ENCODE peak calls at places on chromosomes 13 and 19, in four cellular contexts. H, C, P and A are unnamed samples.

GRCh38 chr13:111612918-111613317 is 292.5 kb downstream of the TEX29 start:
- DNase-seq in P (no peak), C (no peak), H (no peak), A (no peak)

GRCh38 chr19:12665646-12666304 is 767 bp downstream of the MAN2B1 start:
- DNase-seq in H (no peak), P (no peak), C (no peak), A (peak; percentile 60)

GRCh38 chr13:25177012-25177411 is 4.9 kb upstream of the AMER2 start:
- DNase-seq in H (no peak), C (no peak), P (no peak), A (no peak)

GRCh38 chr19:38015771-38016170 is 108.8 kb downstream of the SIPA1L3 start:
- DNase-seq in C (no peak), P (no peak), H (no peak), A (no peak)

GRCh38 chr13:48505597-48506091 is 27.2 kb downstream of the RCBTB2 start:
- DNase-seq in P (no peak), H (no peak), C (peak; percentile 51), A (peak; percentile 68)

GRCh38 chr13:113905018-113905417 is 41.1 kb upstream of the GAS6 start:
- DNase-seq in H (no peak), P (no peak), C (no peak), A (no peak)

GRCh38 chr19:47381653-47382279 is 32.7 kb downstream of the DHX34 start:
- DNase-seq in H (no peak), C (no peak), P (no peak), A (peak; percentile 34)

GRCh38 chr13:99418663-99419140 is 82.6 kb upstream of the TM9SF2 start:
- DNase-seq in H (no peak), C (no peak), P (no peak), A (peak; percentile 17)

GRCh38 chr13:23618341-23618740 is 48.1 kb downstream of the TNFRSF19 start:
- DNase-seq in H (peak; percentile 89), C (peak; percentile 96), P (no peak), A (no peak)

GRCh38 chr19:29524201-29524911 is 1.4 kb upstream of the VSTM2B start:
- DNase-seq in C (peak; percentile 1), H (no peak), P (peak; percentile 74), A (no peak)

GRCh38 chr19:31444931-31445330 is 95.7 kb upstream of the TSHZ3 start:
- DNase-seq in C (no peak), P (no peak), H (no peak), A (no peak)

GRCh38 chr13:92365904-92366303 is 860.7 kb upstream of the GPC6 start:
- DNase-seq in H (no peak), P (no peak), C (no peak), A (no peak)

GRCh38 chr13:114128624-114129522 is 3.5 kb downstream of the RASA3 start:
- DNase-seq in P (no peak), C (no peak), H (no peak), A (peak; percentile 96)

GRCh38 chr13:99468971-99469545 is 32.2 kb upstream of the TM9SF2 start:
- DNase-seq in P (peak; percentile 39), C (no peak), H (no peak), A (no peak)

GRCh38 chr13:113526466-113527220 is 36.1 kb upstream of the DCUN1D2 start:
- DNase-seq in C (no peak), H (no peak), P (no peak), A (no peak)

GRCh38 chr19:1016647-1017114 is 4.2 kb downstream of the TMEM259 start:
- DNase-seq in C (peak; percentile 71), P (no peak), H (no peak), A (no peak)

GRCh38 chr13:100833427-100833826 is 158.8 kb upstream of the TMTC4 start:
- DNase-seq in P (no peak), C (no peak), H (no peak), A (no peak)

GRCh38 chr13:113996912-113997745 is 23.3 kb upstream of the C13orf46 start:
- DNase-seq in C (no peak), P (no peak), H (no peak), A (no peak)

GRCh38 chr13:99281811-99282263 is 23.7 kb upstream of the GPR18 start:
- DNase-seq in C (no peak), H (no peak), P (no peak), A (peak; percentile 73)

GRCh38 chr19:35540356-35540927 is 5.0 kb upstream of the TMEM147 start:
- DNase-seq in H (no peak), C (no peak), P (no peak), A (no peak)

GRCh38 chr13:33483471-33483870 is 197.9 kb upstream of the STARD13 start:
- DNase-seq in P (no peak), H (no peak), C (peak; percentile 85), A (no peak)

GRCh38 chr13:111371720-111372119 is 51.3 kb downstream of the TEX29 start:
- DNase-seq in P (no peak), C (no peak), H (no peak), A (no peak)

GRCh38 chr19:47781590-47782318 is 3.3 kb downstream of the SELENOW start:
- DNase-seq in P (no peak), C (no peak), H (no peak), A (no peak)

GRCh38 chr13:102443234-102443633 is 41.4 kb upstream of the FGF14 start:
- DNase-seq in H (no peak), C (no peak), P (no peak), A (no peak)

GRCh38 chr19:43760941-43761340 is 6.2 kb upstream of the SMG9 start:
- DNase-seq in P (no peak), C (no peak), H (no peak), A (no peak)

GRCh38 chr19:46297700-46298476 is 1.0 kb downstream of the HIF3A start:
- DNase-seq in C (no peak), H (no peak), P (peak; percentile 26), A (no peak)

GRCh38 chr19:3252650-3253049 is 28.2 kb downstream of the CELF5 start:
- DNase-seq in H (no peak), P (no peak), C (no peak), A (no peak)

GRCh38 chr19:55344444-55344843 is 4.8 kb downstream of the KMT5C start:
- DNase-seq in H (no peak), C (peak; percentile 81), P (no peak), A (no peak)

GRCh38 chr19:3760871-3761361 is 576 bp downstream of the APBA3 start:
- DNase-seq in P (no peak), C (no peak), H (no peak), A (peak; percentile 32)

GRCh38 chr13:85798999-85799646 is at the start of gene SLITRK6:
- DNase-seq in H (peak; percentile 62), C (peak; percentile 94), P (peak; percentile 74), A (no peak)

GRCh38 chr19:54188224-54188871 is 1.0 kb downstream of the MBOAT7 start:
- DNase-seq in C (peak; percentile 53), P (peak; percentile 53), H (no peak), A (peak; percentile 76)

GRCh38 chr13:89650226-89650625 is 1697.3 kb upstream of the MIR17HG start:
- DNase-seq in H (no peak), C (no peak), P (no peak), A (no peak)

GRCh38 chr19:29645911-29646310 is 19.4 kb upstream of the PLEKHF1 start:
- DNase-seq in H (no peak), P (no peak), C (peak; percentile 72), A (no peak)

GRCh38 chr13:29624997-29625396 is 29.5 kb upstream of the SLC7A1 start:
- DNase-seq in C (no peak), P (no peak), H (no peak), A (no peak)

GRCh38 chr13:80481589-80481988 is 140.7 kb upstream of the SPRY2 start:
- DNase-seq in P (no peak), H (no peak), C (peak; percentile 1), A (no peak)

GRCh38 chr19:48836089-48837017 is at the start of gene HSD17B14:
- DNase-seq in C (no peak), P (peak; percentile 91), H (no peak), A (peak; percentile 37)
- TF ChIP-seq CTCF in C (no peak), P (no peak), H (no peak), A (no peak)

DNA sequence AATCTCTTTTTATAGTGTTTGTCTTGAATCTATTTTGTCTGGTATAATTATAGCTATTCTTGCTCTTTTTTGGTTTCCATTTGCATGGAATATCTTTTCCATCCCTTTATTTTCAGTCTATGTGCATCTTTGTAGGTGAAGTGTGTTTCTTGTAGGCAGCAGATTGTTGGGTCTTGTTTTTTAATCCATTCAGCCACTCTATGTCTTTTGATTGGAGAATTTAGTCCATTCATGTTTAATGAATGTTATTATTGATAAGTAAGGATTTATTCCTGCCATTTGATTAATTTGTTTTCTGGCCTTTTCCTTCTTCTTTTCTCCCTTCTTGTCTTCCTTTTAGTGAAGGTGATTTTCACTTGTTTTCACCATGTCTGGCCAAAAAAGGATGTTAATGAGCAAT is 11.7 kb upstream of the ZDHHC20 start:
- DNase-seq in H (no peak), C (no peak), P (no peak), A (no peak)
- TF ChIP-seq CTCF in H (no peak), C (no peak), P (no peak), A (no peak)

DNA sequence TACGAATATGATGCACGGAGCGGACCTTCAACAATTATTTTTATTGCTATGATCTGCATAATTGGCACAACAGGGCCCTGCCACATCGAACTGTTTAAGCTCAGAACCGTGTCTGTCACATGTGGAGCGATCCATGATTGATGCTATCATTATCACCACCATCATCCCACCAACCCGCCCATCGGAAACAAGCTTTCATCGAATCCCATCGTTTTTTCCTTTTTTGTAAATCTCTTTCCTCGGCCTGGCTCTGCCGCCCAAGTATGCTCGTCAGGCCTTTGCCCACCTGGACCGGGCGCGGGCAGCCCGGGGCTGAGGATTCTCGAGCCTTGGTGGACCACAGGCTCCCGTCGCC is 533 bp upstream of the DCAF15 start:
- DNase-seq in P (no peak), C (no peak), H (no peak), A (no peak)
- TF ChIP-seq CTCF in P (no peak), C (no peak), H (no peak), A (no peak)

GRCh38 chr19:5478925-5479588 is 23.8 kb downstream of the ZNRF4 start:
- DNase-seq in P (no peak), C (no peak), H (no peak), A (no peak)

GRCh38 chr19:5479958-5480357 is 24.7 kb downstream of the ZNRF4 start:
- DNase-seq in P (no peak), H (no peak), C (no peak), A (no peak)

GRCh38 chr19:5481957-5482356 is 26.7 kb downstream of the ZNRF4 start:
- DNase-seq in P (no peak), C (no peak), H (no peak), A (no peak)

GRCh38 chr19:5478241-5478924 is 23.2 kb downstream of the ZNRF4 start:
- DNase-seq in P (no peak), H (no peak), C (no peak), A (no peak)

DNA sequence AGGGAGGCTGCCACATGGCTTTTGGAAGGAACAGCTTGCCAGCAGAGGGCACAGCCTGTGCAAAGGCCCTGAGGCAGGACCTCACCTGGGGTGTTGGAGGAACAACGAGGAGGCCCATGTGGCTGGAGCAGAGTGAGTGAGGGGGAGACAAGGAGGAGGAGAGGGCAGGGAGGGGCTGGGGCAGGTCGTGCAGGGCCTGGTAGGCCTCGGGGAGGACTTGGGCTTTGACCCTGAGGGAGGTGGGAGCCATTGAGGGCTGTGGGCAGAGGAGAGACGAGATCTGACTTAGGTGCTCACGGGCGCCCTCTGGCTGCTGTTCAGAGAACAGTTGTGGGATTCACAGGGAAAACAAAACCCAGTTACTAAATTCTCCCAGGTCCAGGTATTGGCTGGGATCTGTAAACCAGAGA is 25.2 kb downstream of the ZNRF4 start:
- DNase-seq in P (peak; percentile 45), H (no peak), C (no peak), A (peak; percentile 58)
- TF ChIP-seq CTCF in P (peak; percentile 57), H (peak; percentile 58), C (peak; percentile 54), A (peak; percentile 81)

GRCh38 chr19:4829001-4829712 is 2.4 kb downstream of the TICAM1 start:
- DNase-seq in C (no peak), P (no peak), H (no peak), A (no peak)
- TF ChIP-seq CTCF in C (no peak), P (no peak), H (no peak), A (no peak)

GRCh38 chr19:52535831-52536800 is 8.6 kb downstream of the ZNF808 start:
- DNase-seq in P (peak; percentile 96), H (peak; percentile 26), C (peak; percentile 87), A (peak; percentile 97)
- TF ChIP-seq CTCF in P (peak; percentile 28), H (no peak), C (no peak), A (no peak)